ENCODE peak calls at places on chromosomes 12 and 14, in ten cellular contexts. One of them, this sample, is unnamed.

GRCh38 chr12:40105515-40106201 is at the start of gene SLC2A13:
- DNase-seq in HS-5: peak
- DNase-seq in ACHN: peak
- DNase-seq in HT-29: peak
- DNase-seq in fibroblast of villous mesenchyme: peak
- DNase-seq in T-helper 9 cell: peak
- DNase-seq in HuH-7.5: peak
- DNase-seq in glomerular endothelial cell: no peak
- DNase-seq in G401: peak
- DNase-seq in AG10803: peak
- DNase-seq in this sample: peak

GRCh38 chr14:39107624-39108023 is 4.6 kb upstream of the SEC23A start:
- DNase-seq in fibroblast of villous mesenchyme: peak
- DNase-seq in T-helper 9 cell: no peak
- DNase-seq in glomerular endothelial cell: peak
- DNase-seq in G401: peak
- DNase-seq in ACHN: peak
- DNase-seq in AG10803: peak
- DNase-seq in HT-29: peak
- DNase-seq in HS-5: no peak
- DNase-seq in HuH-7.5: peak
- DNase-seq in this sample: peak

GRCh38 chr14:94126419-94126677 is 3.1 kb downstream of the IFI27L2 start:
- DNase-seq in HT-29: no peak
- DNase-seq in HuH-7.5: no peak
- DNase-seq in G401: no peak
- DNase-seq in ACHN: no peak
- DNase-seq in T-helper 9 cell: no peak
- DNase-seq in AG10803: no peak
- DNase-seq in glomerular endothelial cell: no peak
- DNase-seq in HS-5: no peak
- DNase-seq in fibroblast of villous mesenchyme: no peak
- DNase-seq in this sample: no peak

GRCh38 chr14:23299558-23299957 is 3.1 kb downstream of the PPP1R3E start:
- DNase-seq in G401: peak
- DNase-seq in fibroblast of villous mesenchyme: peak
- DNase-seq in ACHN: peak
- DNase-seq in HS-5: no peak
- DNase-seq in glomerular endothelial cell: no peak
- DNase-seq in HuH-7.5: no peak
- DNase-seq in HT-29: peak
- DNase-seq in AG10803: peak
- DNase-seq in T-helper 9 cell: no peak
- DNase-seq in this sample: peak

GRCh38 chr14:56482306-56482705 is 97.3 kb upstream of the TMEM260 start:
- DNase-seq in HT-29: peak
- DNase-seq in glomerular endothelial cell: no peak
- DNase-seq in fibroblast of villous mesenchyme: no peak
- DNase-seq in AG10803: no peak
- DNase-seq in HuH-7.5: no peak
- DNase-seq in HS-5: no peak
- DNase-seq in G401: peak
- DNase-seq in ACHN: peak
- DNase-seq in T-helper 9 cell: no peak
- DNase-seq in this sample: no peak

GRCh38 chr12:115440438-115440837 is 756.5 kb upstream of the TBX3 start:
- DNase-seq in HT-29: peak
- DNase-seq in HS-5: peak
- DNase-seq in ACHN: peak
- DNase-seq in fibroblast of villous mesenchyme: peak
- DNase-seq in HuH-7.5: no peak
- DNase-seq in G401: no peak
- DNase-seq in AG10803: peak
- DNase-seq in glomerular endothelial cell: no peak
- DNase-seq in T-helper 9 cell: no peak
- DNase-seq in this sample: no peak

GRCh38 chr12:50224026-50224692 is 57.0 kb upstream of the CERS5 start:
- DNase-seq in glomerular endothelial cell: no peak
- DNase-seq in HT-29: peak
- DNase-seq in ACHN: peak
- DNase-seq in fibroblast of villous mesenchyme: no peak
- DNase-seq in HS-5: no peak
- DNase-seq in AG10803: peak
- DNase-seq in T-helper 9 cell: peak
- DNase-seq in HuH-7.5: no peak
- DNase-seq in G401: peak
- DNase-seq in this sample: peak

GRCh38 chr14:67851785-67852410 is 32.3 kb downstream of the RAD51B start:
- DNase-seq in glomerular endothelial cell: no peak
- DNase-seq in HuH-7.5: no peak
- DNase-seq in HS-5: no peak
- DNase-seq in HT-29: no peak
- DNase-seq in ACHN: no peak
- DNase-seq in AG10803: no peak
- DNase-seq in G401: no peak
- DNase-seq in fibroblast of villous mesenchyme: no peak
- DNase-seq in T-helper 9 cell: no peak
- DNase-seq in this sample: no peak

GRCh38 chr14:85534914-85535313 is 5.0 kb downstream of the FLRT2 start:
- DNase-seq in AG10803: no peak
- DNase-seq in HT-29: no peak
- DNase-seq in fibroblast of villous mesenchyme: peak
- DNase-seq in G401: no peak
- DNase-seq in T-helper 9 cell: no peak
- DNase-seq in ACHN: no peak
- DNase-seq in HuH-7.5: no peak
- DNase-seq in glomerular endothelial cell: no peak
- DNase-seq in HS-5: no peak
- DNase-seq in this sample: no peak

GRCh38 chr12:7601407-7601806 is 64.3 kb downstream of the APOBEC1 start:
- DNase-seq in HT-29: no peak
- DNase-seq in fibroblast of villous mesenchyme: no peak
- DNase-seq in G401: no peak
- DNase-seq in ACHN: no peak
- DNase-seq in AG10803: no peak
- DNase-seq in glomerular endothelial cell: no peak
- DNase-seq in HS-5: no peak
- DNase-seq in HuH-7.5: no peak
- DNase-seq in T-helper 9 cell: no peak
- DNase-seq in this sample: no peak